ENCODE peak calls at places on chromosomes 5 and 9, in ten cellular contexts. One of them, this sample, is unnamed.

GRCh38 chr5:107378218-107378899 is 292.4 kb downstream of the EFNA5 start:
- DNase-seq in midbrain: no peak
- DNase-seq in left ventricle myocardium inferior: no peak
- DNase-seq in adrenal gland: no peak
- DNase-seq in DMS53: peak
- DNase-seq in neuronal stem cell: no peak
- DNase-seq in OCI-M1: no peak
- DNase-seq in activated CD4-positive, alpha-beta T cell treated with anti-CD3 and anti-CD28 coated beads, Interleukin-2, amount 50 U/mL, for 4 hours: no peak
- DNase-seq in Right ventricle myocardium inferior: no peak
- DNase-seq in activated CD8-positive, alpha-beta memory T cell treated with anti-CD3 and anti-CD28 coated beads for 1 hour: no peak
- DNase-seq in this sample: no peak

GRCh38 chr5:23507278-23507685 is at the start of gene PRDM9:
- DNase-seq in midbrain: peak
- DNase-seq in left ventricle myocardium inferior: peak
- DNase-seq in adrenal gland: peak
- DNase-seq in DMS53: peak
- DNase-seq in neuronal stem cell: no peak
- DNase-seq in OCI-M1: peak
- DNase-seq in activated CD4-positive, alpha-beta T cell treated with anti-CD3 and anti-CD28 coated beads, Interleukin-2, amount 50 U/mL, for 4 hours: no peak
- DNase-seq in Right ventricle myocardium inferior: peak
- DNase-seq in activated CD8-positive, alpha-beta memory T cell treated with anti-CD3 and anti-CD28 coated beads for 1 hour: no peak
- DNase-seq in this sample: no peak

GRCh38 chr5:73218552-73219171 is 45.7 kb downstream of the TMEM174 start:
- DNase-seq in midbrain: no peak
- DNase-seq in left ventricle myocardium inferior: no peak
- DNase-seq in adrenal gland: no peak
- DNase-seq in DMS53: peak
- DNase-seq in neuronal stem cell: no peak
- DNase-seq in OCI-M1: peak
- DNase-seq in activated CD4-positive, alpha-beta T cell treated with anti-CD3 and anti-CD28 coated beads, Interleukin-2, amount 50 U/mL, for 4 hours: no peak
- DNase-seq in Right ventricle myocardium inferior: no peak
- DNase-seq in activated CD8-positive, alpha-beta memory T cell treated with anti-CD3 and anti-CD28 coated beads for 1 hour: no peak
- DNase-seq in this sample: no peak

GRCh38 chr5:57179262-57179960 is 5.6 kb downstream of the GPBP1 start:
- DNase-seq in midbrain: no peak
- DNase-seq in left ventricle myocardium inferior: no peak
- DNase-seq in adrenal gland: no peak
- DNase-seq in DMS53: no peak
- DNase-seq in neuronal stem cell: no peak
- DNase-seq in OCI-M1: no peak
- DNase-seq in activated CD4-positive, alpha-beta T cell treated with anti-CD3 and anti-CD28 coated beads, Interleukin-2, amount 50 U/mL, for 4 hours: no peak
- DNase-seq in Right ventricle myocardium inferior: no peak
- DNase-seq in activated CD8-positive, alpha-beta memory T cell treated with anti-CD3 and anti-CD28 coated beads for 1 hour: no peak
- DNase-seq in this sample: no peak

GRCh38 chr5:102921341-102922047 is 166.4 kb downstream of the PAM start:
- DNase-seq in midbrain: no peak
- DNase-seq in left ventricle myocardium inferior: no peak
- DNase-seq in adrenal gland: no peak
- DNase-seq in DMS53: no peak
- DNase-seq in neuronal stem cell: no peak
- DNase-seq in OCI-M1: no peak
- DNase-seq in activated CD4-positive, alpha-beta T cell treated with anti-CD3 and anti-CD28 coated beads, Interleukin-2, amount 50 U/mL, for 4 hours: no peak
- DNase-seq in Right ventricle myocardium inferior: no peak
- DNase-seq in activated CD8-positive, alpha-beta memory T cell treated with anti-CD3 and anti-CD28 coated beads for 1 hour: no peak
- DNase-seq in this sample: no peak

GRCh38 chr9:734831-735511 is 106.5 kb upstream of the DMRT1 start:
- DNase-seq in midbrain: peak
- DNase-seq in left ventricle myocardium inferior: no peak
- DNase-seq in adrenal gland: no peak
- DNase-seq in DMS53: no peak
- DNase-seq in neuronal stem cell: no peak
- DNase-seq in OCI-M1: no peak
- DNase-seq in activated CD4-positive, alpha-beta T cell treated with anti-CD3 and anti-CD28 coated beads, Interleukin-2, amount 50 U/mL, for 4 hours: no peak
- DNase-seq in Right ventricle myocardium inferior: no peak
- DNase-seq in activated CD8-positive, alpha-beta memory T cell treated with anti-CD3 and anti-CD28 coated beads for 1 hour: no peak
- DNase-seq in this sample: no peak

GRCh38 chr5:75463726-75464125 is 47.7 kb downstream of the CERT1 start:
- DNase-seq in midbrain: no peak
- DNase-seq in left ventricle myocardium inferior: no peak
- DNase-seq in adrenal gland: no peak
- DNase-seq in DMS53: peak
- DNase-seq in neuronal stem cell: no peak
- DNase-seq in OCI-M1: no peak
- DNase-seq in activated CD4-positive, alpha-beta T cell treated with anti-CD3 and anti-CD28 coated beads, Interleukin-2, amount 50 U/mL, for 4 hours: no peak
- DNase-seq in Right ventricle myocardium inferior: no peak
- DNase-seq in activated CD8-positive, alpha-beta memory T cell treated with anti-CD3 and anti-CD28 coated beads for 1 hour: no peak
- DNase-seq in this sample: no peak

GRCh38 chr9:36679710-36680109 is 107.0 kb downstream of the MELK start:
- DNase-seq in midbrain: no peak
- DNase-seq in left ventricle myocardium inferior: no peak
- DNase-seq in adrenal gland: no peak
- DNase-seq in DMS53: no peak
- DNase-seq in neuronal stem cell: no peak
- DNase-seq in OCI-M1: peak
- DNase-seq in activated CD4-positive, alpha-beta T cell treated with anti-CD3 and anti-CD28 coated beads, Interleukin-2, amount 50 U/mL, for 4 hours: no peak
- DNase-seq in Right ventricle myocardium inferior: no peak
- DNase-seq in activated CD8-positive, alpha-beta memory T cell treated with anti-CD3 and anti-CD28 coated beads for 1 hour: no peak
- DNase-seq in this sample: no peak

GRCh38 chr5:150022163-150022540 is 21.6 kb downstream of the HMGXB3 start:
- DNase-seq in midbrain: no peak
- DNase-seq in left ventricle myocardium inferior: no peak
- DNase-seq in adrenal gland: peak
- DNase-seq in DMS53: peak
- DNase-seq in neuronal stem cell: no peak
- DNase-seq in OCI-M1: no peak
- DNase-seq in activated CD4-positive, alpha-beta T cell treated with anti-CD3 and anti-CD28 coated beads, Interleukin-2, amount 50 U/mL, for 4 hours: no peak
- DNase-seq in Right ventricle myocardium inferior: no peak
- DNase-seq in activated CD8-positive, alpha-beta memory T cell treated with anti-CD3 and anti-CD28 coated beads for 1 hour: no peak
- DNase-seq in this sample: no peak

GRCh38 chr5:181051841-181052525 is 11.9 kb downstream of the BTNL9 start:
- DNase-seq in midbrain: no peak
- DNase-seq in left ventricle myocardium inferior: no peak
- DNase-seq in adrenal gland: no peak
- DNase-seq in DMS53: no peak
- DNase-seq in neuronal stem cell: no peak
- DNase-seq in OCI-M1: no peak
- DNase-seq in activated CD4-positive, alpha-beta T cell treated with anti-CD3 and anti-CD28 coated beads, Interleukin-2, amount 50 U/mL, for 4 hours: no peak
- DNase-seq in Right ventricle myocardium inferior: peak
- DNase-seq in activated CD8-positive, alpha-beta memory T cell treated with anti-CD3 and anti-CD28 coated beads for 1 hour: no peak
- DNase-seq in this sample: no peak

GRCh38 chr9:128724744-128725211 is 851 bp upstream of the ZDHHC12 start:
- DNase-seq in midbrain: no peak
- DNase-seq in left ventricle myocardium inferior: peak
- DNase-seq in adrenal gland: peak
- DNase-seq in DMS53: peak
- DNase-seq in neuronal stem cell: peak
- DNase-seq in OCI-M1: peak
- DNase-seq in activated CD4-positive, alpha-beta T cell treated with anti-CD3 and anti-CD28 coated beads, Interleukin-2, amount 50 U/mL, for 4 hours: peak
- DNase-seq in Right ventricle myocardium inferior: peak
- DNase-seq in activated CD8-positive, alpha-beta memory T cell treated with anti-CD3 and anti-CD28 coated beads for 1 hour: no peak
- DNase-seq in this sample: no peak

GRCh38 chr5:128093368-128093767 is 9.8 kb downstream of the SLC12A2 start:
- DNase-seq in midbrain: no peak
- DNase-seq in left ventricle myocardium inferior: no peak
- DNase-seq in adrenal gland: no peak
- DNase-seq in DMS53: no peak
- DNase-seq in neuronal stem cell: no peak
- DNase-seq in OCI-M1: no peak
- DNase-seq in activated CD4-positive, alpha-beta T cell treated with anti-CD3 and anti-CD28 coated beads, Interleukin-2, amount 50 U/mL, for 4 hours: no peak
- DNase-seq in Right ventricle myocardium inferior: no peak
- DNase-seq in activated CD8-positive, alpha-beta memory T cell treated with anti-CD3 and anti-CD28 coated beads for 1 hour: no peak
- DNase-seq in this sample: no peak

GRCh38 chr9:94644543-94644942 is 5.2 kb upstream of the FBP1 start:
- DNase-seq in midbrain: no peak
- DNase-seq in left ventricle myocardium inferior: peak
- DNase-seq in adrenal gland: no peak
- DNase-seq in DMS53: no peak
- DNase-seq in neuronal stem cell: no peak
- DNase-seq in OCI-M1: no peak
- DNase-seq in activated CD4-positive, alpha-beta T cell treated with anti-CD3 and anti-CD28 coated beads, Interleukin-2, amount 50 U/mL, for 4 hours: no peak
- DNase-seq in Right ventricle myocardium inferior: no peak
- DNase-seq in activated CD8-positive, alpha-beta memory T cell treated with anti-CD3 and anti-CD28 coated beads for 1 hour: no peak
- DNase-seq in this sample: no peak

GRCh38 chr5:79448336-79448735 is 65.6 kb downstream of the HOMER1 start:
- DNase-seq in midbrain: no peak
- DNase-seq in left ventricle myocardium inferior: no peak
- DNase-seq in adrenal gland: no peak
- DNase-seq in DMS53: no peak
- DNase-seq in neuronal stem cell: no peak
- DNase-seq in OCI-M1: no peak
- DNase-seq in activated CD4-positive, alpha-beta T cell treated with anti-CD3 and anti-CD28 coated beads, Interleukin-2, amount 50 U/mL, for 4 hours: no peak
- DNase-seq in Right ventricle myocardium inferior: no peak
- DNase-seq in activated CD8-positive, alpha-beta memory T cell treated with anti-CD3 and anti-CD28 coated beads for 1 hour: no peak
- DNase-seq in this sample: no peak

GRCh38 chr9:75892168-75892901 is 1.9 kb downstream of the PCSK5 start:
- DNase-seq in midbrain: peak
- DNase-seq in left ventricle myocardium inferior: peak
- DNase-seq in adrenal gland: no peak
- DNase-seq in DMS53: peak
- DNase-seq in neuronal stem cell: no peak
- DNase-seq in OCI-M1: no peak
- DNase-seq in activated CD4-positive, alpha-beta T cell treated with anti-CD3 and anti-CD28 coated beads, Interleukin-2, amount 50 U/mL, for 4 hours: no peak
- DNase-seq in Right ventricle myocardium inferior: peak
- DNase-seq in activated CD8-positive, alpha-beta memory T cell treated with anti-CD3 and anti-CD28 coated beads for 1 hour: no peak
- DNase-seq in this sample: no peak

This sample was measured in activated B cell treated with CpG ODN at 0.5 μM for 24 hours.